ENCODE peak calls at places on chromosomes 4 and X, in four cellular contexts. D, O, I and B are unnamed samples.

GRCh38 chrX:85922821-85923220 is 124.5 kb downstream of the CHM start:
- DNase-seq in D (no peak), I (no peak), O (no peak), B (peak; percentile 1)

GRCh38 chrX:86604620-86605019 is 456.4 kb downstream of the DACH2 start:
- DNase-seq in I (no peak), O (no peak), D (no peak), B (no peak)

GRCh38 chr4:47716017-47716416 is 121.8 kb downstream of the CORIN start:
- DNase-seq in D (no peak), I (no peak), O (no peak), B (no peak)

GRCh38 chr4:185003596-185004351 is 14.5 kb upstream of the HELT start:
- DNase-seq in D (no peak), O (no peak), I (peak; percentile 34), B (no peak)

GRCh38 chr4:147782087-147782781 is 50.3 kb downstream of the ARHGAP10 start:
- DNase-seq in O (no peak), I (no peak), D (no peak), B (no peak)

GRCh38 chr4:186946140-186946539 is 222.5 kb upstream of the FAT1 start:
- DNase-seq in I (no peak), O (no peak), D (no peak), B (no peak)

GRCh38 chrX:68146054-68146453 is 287.2 kb downstream of the OPHN1 start:
- DNase-seq in O (peak; percentile 25), D (peak; percentile 35), I (no peak), B (peak; percentile 5)

GRCh38 chrX:96619588-96619987 is 65.1 kb upstream of the DIAPH2 start:
- DNase-seq in I (no peak), D (no peak), O (no peak), B (no peak)

GRCh38 chrX:68684291-68684918 is 36.9 kb downstream of the STARD8 start:
- DNase-seq in I (peak; percentile 77), D (no peak), O (no peak), B (no peak)

GRCh38 chr4:7166286-7166685 is 26.1 kb upstream of the SORCS2 start:
- DNase-seq in D (no peak), I (peak; percentile 13), O (no peak), B (no peak)

GRCh38 chr4:28916585-28916984 is 1803.6 kb upstream of the PCDH7 start:
- DNase-seq in I (no peak), O (no peak), D (no peak), B (no peak)

GRCh38 chr4:171629737-171630136 is 183.5 kb upstream of the GALNTL6 start:
- DNase-seq in I (no peak), D (no peak), O (no peak), B (no peak)

GRCh38 chr4:108029731-108030130 is 40.0 kb downstream of the HADH start:
- DNase-seq in D (no peak), O (no peak), I (no peak), B (no peak)

GRCh38 chr4:13626492-13627184 is 887 bp downstream of the BOD1L1 start:
- DNase-seq in O (no peak), I (no peak), D (no peak), B (no peak)

GRCh38 chrX:133325422-133325821 is 89.9 kb downstream of the GPC4 start:
- DNase-seq in I (no peak), O (no peak), D (no peak), B (no peak)

GRCh38 chrX:17414839-17415238 is 39.8 kb downstream of the NHS start:
- DNase-seq in I (no peak), D (peak; percentile 43), O (no peak), B (no peak)

GRCh38 chr4:123896446-123897071 is 500.0 kb downstream of the SPRY1 start:
- DNase-seq in I (no peak), D (no peak), O (no peak), B (no peak)

GRCh38 chr4:93285346-93285745 is 543.2 kb upstream of the ATOH1 start:
- DNase-seq in O (no peak), D (no peak), I (no peak), B (no peak)

GRCh38 chrX:54171527-54171926 is 11.5 kb downstream of the FAM120C start:
- DNase-seq in I (no peak), D (no peak), O (no peak), B (no peak)

GRCh38 chrX:108447303-108447702 is 7.7 kb downstream of the COL4A5 start:
- DNase-seq in I (no peak), D (no peak), O (no peak), B (no peak)

GRCh38 chr4:184636897-184637296 is 12.3 kb downstream of the CASP3 start:
- DNase-seq in D (no peak), I (no peak), O (no peak), B (no peak)

GRCh38 chr4:187366530-187367279 is 628.9 kb upstream of the ZFP42 start:
- DNase-seq in O (no peak), D (peak; percentile 43), I (no peak), B (no peak)

GRCh38 chr4:138576684-138577083 is 334.5 kb upstream of the SLC7A11 start:
- DNase-seq in D (peak; percentile 11), I (no peak), O (no peak), B (no peak)

GRCh38 chr4:152805071-152805650 is 25.4 kb downstream of the ARFIP1 start:
- DNase-seq in D (no peak), I (no peak), O (no peak), B (no peak)

GRCh38 chr4:55172694-55173287 is 47.4 kb upstream of the KDR start:
- DNase-seq in D (no peak), I (no peak), O (peak; percentile 58), B (no peak)

GRCh38 chr4:66357316-66357715 is 687.0 kb upstream of the EPHA5 start:
- DNase-seq in I (no peak), O (no peak), D (no peak), B (no peak)

GRCh38 chr4:183658362-183659028 is 490 bp downstream of the RWDD4 start:
- DNase-seq in O (no peak), D (peak; percentile 42), I (peak; percentile 67), B (no peak)

GRCh38 chr4:77481856-77482255 is 123.8 kb upstream of the CXCL13 start:
- DNase-seq in I (no peak), D (no peak), O (peak; percentile 93), B (no peak)

GRCh38 chr4:15765910-15766703 is 12.0 kb upstream of the CD38 start:
- DNase-seq in I (no peak), D (no peak), O (no peak), B (no peak)

GRCh38 chr4:92333056-92333455 is 29.3 kb downstream of the GRID2 start:
- DNase-seq in O (no peak), I (no peak), D (no peak), B (no peak)

GRCh38 chr4:115850799-115851509 is 737.5 kb upstream of the NDST4 start:
- DNase-seq in O (no peak), D (no peak), I (no peak), B (no peak)

GRCh38 chr4:113101669-113102068 is 52.2 kb downstream of the ANK2 start:
- DNase-seq in O (no peak), I (no peak), D (no peak), B (peak; percentile 2)
- H3K4me3 ChIP-seq in O (no peak overlapping the region), I (no peak overlapping the region), D (no peak overlapping the region), B (no peak overlapping the region)

GRCh38 chr4:89486042-89486441 is 178.4 kb upstream of the GPRIN3 start:
- DNase-seq in I (no peak), D (peak; percentile 14), O (no peak), B (no peak)

GRCh38 chr4:89482926-89483595 is 175.5 kb upstream of the GPRIN3 start:
- DNase-seq in D (no peak), I (no peak), O (no peak), B (no peak)

GRCh38 chr4:89486673-89487072 is 179.1 kb upstream of the GPRIN3 start:
- DNase-seq in I (no peak), O (no peak), D (no peak), B (no peak)

DNA sequence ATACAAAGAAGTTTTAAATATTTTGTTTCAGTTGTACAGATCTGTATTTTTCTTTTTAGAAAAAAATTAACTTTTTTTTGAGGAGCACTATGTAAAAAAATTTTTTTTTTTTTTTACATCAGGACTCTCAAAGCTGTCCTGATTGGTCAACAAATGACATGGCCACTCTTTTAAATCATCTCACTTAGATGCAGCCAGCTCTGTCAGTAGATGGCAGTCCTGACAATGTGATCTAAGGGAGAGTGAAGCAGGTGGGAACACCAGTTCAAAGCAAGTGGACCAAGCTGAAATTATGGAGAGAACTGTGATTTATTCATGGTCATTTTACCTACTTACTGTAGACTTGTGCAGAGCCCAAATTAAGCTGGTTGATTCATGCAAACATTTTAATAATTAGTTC is 174.6 kb upstream of the GPRIN3 start:
- DNase-seq in I (no peak), D (peak; percentile 45), O (no peak), B (no peak)
- TF ChIP-seq CTCF in I (no peak), D (peak; percentile 25), O (peak; percentile 45), B (peak; percentile 43)

GRCh38 chr4:3388461-3389185 is 53.1 kb upstream of the HGFAC start:
- DNase-seq in I (peak; percentile 71), O (no peak), D (peak; percentile 78), B (peak; percentile 80)
- H3K4me3 ChIP-seq in I (no peak overlapping the region), O (peak overlapping the region; percentile 32), D (no peak overlapping the region), B (peak overlapping the region; percentile 14)

GRCh38 chr4:98599617-98600016 is 58.8 kb downstream of the TSPAN5 start:
- DNase-seq in O (no peak), D (no peak), I (no peak), B (no peak)

GRCh38 chr4:98603683-98604573 is 54.5 kb downstream of the TSPAN5 start:
- DNase-seq in O (peak; percentile 59), I (no peak), D (no peak), B (no peak)

GRCh38 chr4:98604723-98605122 is 53.7 kb downstream of the TSPAN5 start:
- DNase-seq in O (no peak), D (no peak), I (no peak), B (no peak)

GRCh38 chr4:98602270-98602669 is 56.1 kb downstream of the TSPAN5 start:
- DNase-seq in I (no peak), D (no peak), O (no peak), B (no peak)

GRCh38 chr4:98601719-98602118 is 56.7 kb downstream of the TSPAN5 start:
- DNase-seq in D (no peak), I (no peak), O (no peak), B (peak; percentile 31)
- TF ChIP-seq CTCF in D (no peak), I (no peak), O (no peak), B (no peak)

GRCh38 chr4:48832571-48832970 is 1.7 kb downstream of the OCIAD1 start:
- DNase-seq in O (no peak), D (peak; percentile 22), I (no peak), B (no peak)
- H3K4me3 ChIP-seq in O (peak overlapping the region; percentile 100), D (peak overlapping the region; percentile 84), I (no peak overlapping the region), B (no peak overlapping the region)